ENCODE peak calls at places on chromosomes 3 and 15, in four cellular contexts. One of them, this sample, is unnamed.

GRCh38 chr15:42146551-42147430 is 9.6 kb downstream of the PLA2G4F start:
- DNase-seq in stomach: peak
- DNase-seq in A549: no peak
- DNase-seq in IMR-90: no peak
- DNase-seq in this sample: no peak

GRCh38 chr3:144053121-144053520 is 81.5 kb downstream of the DIPK2A start:
- DNase-seq in A549: no peak
- DNase-seq in IMR-90: peak
- DNase-seq in stomach: no peak
- DNase-seq in this sample: no peak

GRCh38 chr3:124565013-124565412 is 165.2 kb upstream of the UMPS start:
- DNase-seq in stomach: peak
- DNase-seq in A549: peak
- DNase-seq in IMR-90: peak
- DNase-seq in this sample: no peak

GRCh38 chr15:76776480-76776879 is 128.7 kb downstream of the SCAPER start:
- DNase-seq in stomach: no peak
- DNase-seq in IMR-90: no peak
- DNase-seq in A549: no peak
- DNase-seq in this sample: no peak

GRCh38 chr3:197352382-197352781 is 54.0 kb upstream of the DLG1 start:
- DNase-seq in IMR-90: peak
- DNase-seq in stomach: peak
- DNase-seq in A549: no peak
- DNase-seq in this sample: no peak

GRCh38 chr3:160804762-160805161 is 48.7 kb downstream of the PPM1L start:
- DNase-seq in A549: no peak
- DNase-seq in stomach: peak
- DNase-seq in IMR-90: no peak
- DNase-seq in this sample: no peak

GRCh38 chr3:62100233-62100989 is 272.9 kb downstream of the FEZF2 start:
- DNase-seq in IMR-90: no peak
- DNase-seq in A549: no peak
- DNase-seq in stomach: no peak
- DNase-seq in this sample: no peak

GRCh38 chr15:33926260-33926659 is 42.0 kb upstream of the CHRM5 start:
- DNase-seq in IMR-90: no peak
- DNase-seq in stomach: no peak
- DNase-seq in A549: no peak
- DNase-seq in this sample: no peak

GRCh38 chr3:150020527-150020926 is 49.8 kb upstream of the PFN2 start:
- DNase-seq in stomach: no peak
- DNase-seq in A549: no peak
- DNase-seq in IMR-90: peak
- DNase-seq in this sample: no peak

DNA sequence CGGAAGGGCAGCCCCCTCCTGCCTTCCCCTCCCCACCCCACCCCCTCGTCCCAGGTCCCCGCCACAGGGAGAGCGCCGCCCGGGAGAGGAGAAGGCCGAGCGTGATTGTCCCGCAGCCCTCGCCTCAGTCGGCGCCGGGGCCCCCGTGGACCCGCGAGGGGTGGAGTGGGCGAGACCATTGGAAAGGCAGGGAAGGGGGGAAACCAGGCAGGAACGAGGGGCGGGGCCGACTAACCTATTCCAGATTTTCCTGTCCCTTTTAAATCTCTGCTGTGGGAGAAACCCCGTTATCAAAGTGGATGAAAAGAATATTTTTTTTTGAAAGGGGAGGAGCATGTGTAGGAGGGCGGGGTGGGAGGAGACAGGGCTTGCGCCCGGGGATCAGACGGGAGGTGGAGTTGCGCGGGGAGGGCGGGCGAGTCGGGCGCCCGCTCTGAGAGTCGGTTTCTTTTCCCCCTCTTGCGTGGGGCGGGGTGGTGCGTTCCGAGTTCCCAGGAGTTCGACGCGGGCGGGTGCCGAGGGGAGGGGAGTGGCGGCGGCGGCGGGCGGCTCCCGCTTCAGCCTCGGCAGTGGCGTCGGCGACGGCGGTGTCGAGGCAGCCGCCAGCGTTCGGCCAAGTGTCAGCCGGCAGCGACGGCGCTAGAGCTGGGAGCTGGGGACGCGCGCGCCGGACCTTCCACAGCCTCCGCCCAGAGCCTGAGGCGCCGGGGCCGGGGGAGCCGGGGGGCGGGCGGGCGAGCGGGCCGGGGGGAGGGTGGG is at the start of gene NECTIN3:
- DNase-seq in A549: peak
- DNase-seq in stomach: peak
- DNase-seq in IMR-90: peak
- DNase-seq in this sample: peak
- TF ChIP-seq POLR2A in A549: peak
- TF ChIP-seq POLR2A in stomach: no peak
- TF ChIP-seq POLR2A in IMR-90: peak
- TF ChIP-seq POLR2A in this sample: no peak

GRCh38 chr15:94287794-94288246 is 56.5 kb downstream of the MCTP2 start:
- DNase-seq in A549: no peak
- DNase-seq in stomach: peak
- DNase-seq in IMR-90: no peak
- DNase-seq in this sample: no peak
- TF ChIP-seq POLR2A in A549: no peak
- TF ChIP-seq POLR2A in stomach: no peak
- TF ChIP-seq POLR2A in IMR-90: no peak
- TF ChIP-seq POLR2A in this sample: no peak

DNA sequence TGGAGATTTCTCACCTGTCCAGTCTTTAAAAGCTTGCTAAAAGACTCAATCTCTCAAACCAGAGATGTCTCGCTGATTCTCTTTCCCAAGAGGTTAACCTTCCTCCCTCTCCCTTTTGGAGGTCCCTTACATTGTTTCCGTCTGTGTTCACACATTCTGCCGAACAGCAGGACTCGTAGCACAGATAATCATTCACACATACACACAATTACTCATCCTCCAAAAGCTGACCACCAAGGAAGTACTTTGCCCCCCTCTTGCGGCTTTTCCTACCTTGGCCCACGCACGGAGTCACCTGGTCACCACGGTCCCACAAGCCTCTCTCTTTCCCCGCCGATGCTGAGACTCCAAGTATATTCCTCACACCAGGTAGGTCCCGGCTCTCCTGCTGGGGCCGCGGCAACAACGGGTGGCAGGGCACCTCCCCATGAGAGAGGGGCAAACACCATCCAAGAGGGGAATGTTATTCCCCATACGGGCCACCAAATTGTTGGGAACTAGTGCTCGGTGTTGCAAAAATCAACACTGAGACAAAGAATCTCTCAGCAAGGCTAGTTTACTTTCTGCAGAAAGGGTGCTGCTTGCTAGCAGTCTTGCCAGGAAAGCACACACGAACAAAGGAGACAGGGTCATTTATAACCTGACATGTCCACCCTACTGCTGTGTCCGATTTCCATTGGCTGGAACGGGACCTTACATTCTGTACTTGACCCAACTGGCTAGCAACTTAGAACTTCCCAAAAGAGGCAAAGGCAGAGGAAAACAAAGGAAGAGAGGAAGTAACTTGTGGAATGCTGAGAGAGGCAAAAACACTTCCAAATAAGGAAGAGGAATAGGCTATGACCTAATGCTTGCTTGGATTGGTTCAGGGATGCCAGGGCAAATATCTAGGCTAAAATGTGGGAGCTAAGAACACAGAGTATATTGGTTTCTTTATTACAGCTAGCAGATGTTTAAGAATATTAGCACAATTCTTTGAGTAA is 102.1 kb upstream of the NECTIN3 start:
- DNase-seq in IMR-90: no peak
- DNase-seq in stomach: no peak
- DNase-seq in A549: no peak
- DNase-seq in this sample: no peak
- TF ChIP-seq POLR2A in IMR-90: no peak
- TF ChIP-seq POLR2A in stomach: no peak
- TF ChIP-seq POLR2A in A549: no peak
- TF ChIP-seq POLR2A in this sample: no peak

GRCh38 chr3:52318186-52318793 is 2.2 kb downstream of the DNAH1 start:
- DNase-seq in A549: no peak
- DNase-seq in stomach: peak
- DNase-seq in IMR-90: no peak
- DNase-seq in this sample: no peak

GRCh38 chr3:52319921-52320595 is 3.9 kb downstream of the DNAH1 start:
- DNase-seq in stomach: no peak
- DNase-seq in A549: no peak
- DNase-seq in IMR-90: no peak
- DNase-seq in this sample: no peak

GRCh38 chr3:52323526-52324295 is 7.6 kb downstream of the DNAH1 start:
- DNase-seq in stomach: no peak
- DNase-seq in A549: no peak
- DNase-seq in IMR-90: no peak
- DNase-seq in this sample: no peak

GRCh38 chr3:52322466-52322865 is 6.3 kb downstream of the DNAH1 start:
- DNase-seq in A549: no peak
- DNase-seq in stomach: no peak
- DNase-seq in IMR-90: no peak
- DNase-seq in this sample: no peak

DNA sequence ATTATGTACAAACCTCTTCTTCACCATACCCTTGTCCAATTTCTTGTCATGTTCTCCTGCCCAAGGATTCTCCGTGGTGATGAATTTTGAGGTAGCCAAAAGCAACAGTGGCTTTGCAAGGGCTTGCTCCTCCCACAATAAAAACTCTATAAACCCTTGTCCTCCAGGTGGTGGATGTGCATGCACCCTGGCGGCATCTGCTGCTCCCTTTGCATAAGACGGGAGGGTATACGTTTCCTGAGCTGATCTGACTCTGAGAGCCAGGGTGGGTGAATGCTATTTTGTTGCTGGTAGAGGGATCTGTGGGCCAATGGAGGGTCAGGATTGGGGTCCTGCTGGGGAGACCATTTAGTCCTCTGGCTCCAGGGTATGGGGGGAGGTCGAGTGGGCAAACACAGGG is 5.4 kb downstream of the DNAH1 start:
- DNase-seq in IMR-90: no peak
- DNase-seq in A549: no peak
- DNase-seq in stomach: no peak
- DNase-seq in this sample: no peak
- TF ChIP-seq POLR2A in IMR-90: no peak
- TF ChIP-seq POLR2A in A549: no peak
- TF ChIP-seq POLR2A in stomach: no peak
- TF ChIP-seq POLR2A in this sample: no peak

GRCh38 chr15:52528465-52529288 is at the start of gene MYO5A:
- DNase-seq in IMR-90: peak
- DNase-seq in stomach: peak
- DNase-seq in A549: peak
- DNase-seq in this sample: peak
- TF ChIP-seq POLR2A in IMR-90: peak
- TF ChIP-seq POLR2A in stomach: no peak
- TF ChIP-seq POLR2A in A549: peak
- TF ChIP-seq POLR2A in this sample: peak